ENCODE peak calls at places on chromosomes 6 and 20, in five cellular contexts. M, N, G, B and W are unnamed samples.

GRCh38 chr6:79586548-79586947 is 44.6 kb upstream of the SH3BGRL2 start:
- DNase-seq in M (peak), B (no peak), G (no peak), N (no peak), W (no peak)

GRCh38 chr6:123965894-123966293 is 162.2 kb downstream of the NKAIN2 start:
- DNase-seq in G (no peak), N (no peak), B (no peak), M (peak), W (no peak)

GRCh38 chr20:63081351-63081750 is 74.6 kb upstream of the BHLHE23 start:
- DNase-seq in N (no peak), G (no peak), B (no peak), M (no peak), W (no peak)

GRCh38 chr6:83860347-83860731 is 850 bp downstream of the CYB5R4 start:
- DNase-seq in B (no peak), G (no peak), N (no peak), M (no peak), W (no peak)

GRCh38 chr6:52909131-52909530 is 367 bp downstream of the GSTA3 start:
- DNase-seq in M (no peak), B (no peak), G (no peak), N (no peak), W (no peak)

GRCh38 chr6:128062882-128063603 is 162.2 kb upstream of the THEMIS start:
- DNase-seq in M (no peak), N (no peak), B (no peak), G (no peak), W (no peak)

GRCh38 chr20:36919715-36920333 is 31.7 kb downstream of the SAMHD1 start:
- DNase-seq in M (peak), G (peak), N (no peak), B (peak), W (no peak)

GRCh38 chr6:24313477-24314141 is 44.2 kb downstream of the DCDC2 start:
- DNase-seq in B (no peak), M (peak), G (no peak), N (no peak), W (no peak)

GRCh38 chr6:110101885-110102284 is 77.6 kb downstream of the WASF1 start:
- DNase-seq in G (no peak), N (no peak), B (peak), M (peak), W (peak)

GRCh38 chr6:215335-216034 is 76.8 kb upstream of the DUSP22 start:
- DNase-seq in N (no peak), M (no peak), B (no peak), G (no peak), W (no peak)

GRCh38 chr20:47244451-47244850 is 112.0 kb downstream of the ZMYND8 start:
- DNase-seq in N (no peak), M (no peak), G (no peak), B (no peak), W (no peak)

GRCh38 chr6:26536571-26537159 is 1.5 kb upstream of the HMGN4 start:
- DNase-seq in G (no peak), B (peak), N (no peak), M (peak), W (peak)

GRCh38 chr6:29999426-29999825 is 57.1 kb downstream of the HLA-A start:
- DNase-seq in B (no peak), N (no peak), M (no peak), G (no peak), W (no peak)

GRCh38 chr6:116682334-116682712 is 1.3 kb downstream of the KPNA5 start:
- DNase-seq in M (no peak), B (no peak), G (no peak), N (no peak), W (no peak)

GRCh38 chr6:112839525-112839961 is 492.4 kb downstream of the RFPL4B start:
- DNase-seq in B (no peak), G (no peak), N (no peak), M (no peak), W (no peak)

GRCh38 chr20:5205348-5206210 is 78.8 kb downstream of the CDS2 start:
- DNase-seq in B (no peak), G (peak), N (peak), M (peak), W (peak)

GRCh38 chr6:106858653-106859092 is 115.9 kb downstream of the CD24 start:
- DNase-seq in G (peak), N (no peak), B (no peak), M (peak), W (peak)

GRCh38 chr6:148869589-148869988 is 122.8 kb downstream of the UST start:
- DNase-seq in M (no peak), N (no peak), G (peak), B (no peak), W (no peak)

GRCh38 chr6:114138577-114139248 is 167.8 kb upstream of the HDAC2 start:
- DNase-seq in B (no peak), G (no peak), N (no peak), M (no peak), W (no peak)

GRCh38 chr6:136066005-136066404 is 184.1 kb downstream of the MTFR2 start:
- DNase-seq in G (no peak), N (no peak), B (no peak), M (no peak), W (no peak)

GRCh38 chr6:155396605-155397004 is 59.0 kb downstream of the NOX3 start:
- DNase-seq in N (no peak), G (no peak), M (no peak), B (no peak), W (no peak)